ENCODE peak calls at places on chromosomes 11 and 22, in eight cellular contexts. K, N, A, P, I, F, Y and G are unnamed samples.

GRCh38 chr11:35259529-35259928 is 120.6 kb downstream of the CD44 start:
- DNase-seq in I (no peak), Y (no peak), F (no peak), A (no peak), N (no peak), P (no peak), K (no peak), G (no peak)

GRCh38 chr11:40202569-40202968 is 1256.9 kb downstream of the LRRC4C start:
- DNase-seq in K (no peak), N (no peak), F (no peak), A (no peak), P (no peak), Y (no peak), I (no peak), G (no peak)

GRCh38 chr11:64767344-64768299 is 7.8 kb upstream of the PYGM start:
- DNase-seq in N (peak), F (peak), Y (peak), P (peak), K (peak), A (peak), I (peak), G (no peak)

GRCh38 chr22:33492210-33492651 is 428.0 kb downstream of the LARGE1 start:
- DNase-seq in N (no peak), F (no peak), A (no peak), P (no peak), Y (no peak), K (no peak), I (no peak), G (no peak)

GRCh38 chr11:130555251-130555841 is 106.9 kb downstream of the ADAMTS15 start:
- DNase-seq in I (no peak), A (peak), Y (no peak), F (no peak), N (no peak), K (no peak), P (peak), G (no peak)

GRCh38 chr11:75301602-75302345 is 49.7 kb downstream of the ARRB1 start:
- DNase-seq in I (peak), Y (no peak), P (no peak), N (no peak), A (no peak), K (no peak), F (no peak), G (no peak)

GRCh38 chr11:86220654-86221053 is 23.9 kb upstream of the EED start:
- DNase-seq in A (no peak), N (no peak), P (no peak), K (no peak), Y (no peak), I (no peak), F (no peak), G (no peak)

GRCh38 chr11:86103808-86104207 is 34.9 kb upstream of the PICALM start:
- DNase-seq in N (no peak), F (peak), Y (no peak), I (no peak), A (no peak), P (no peak), K (no peak), G (no peak)

GRCh38 chr11:34191592-34191991 is 86.2 kb downstream of the NAT10 start:
- DNase-seq in F (no peak), K (no peak), Y (no peak), P (no peak), I (no peak), A (no peak), N (no peak), G (no peak)

GRCh38 chr11:25423436-25424184 is 908.3 kb upstream of the ANO3 start:
- DNase-seq in I (no peak), F (peak), N (no peak), A (peak), K (no peak), Y (no peak), P (peak), G (no peak)

GRCh38 chr11:28999620-29000019 is 891.4 kb downstream of the METTL15 start:
- DNase-seq in Y (no peak), A (no peak), P (no peak), K (no peak), F (no peak), N (no peak), I (no peak), G (no peak)